ENCODE peak calls at places on chromosomes 5 and 9, in six cellular contexts. One of them, this sample, is unnamed.

GRCh38 chr5:465591-466403 is 22.8 kb downstream of the EXOC3 start:
- DNase-seq in COLO829: no peak
- DNase-seq in H7: no peak
- DNase-seq in stimulated activated CD4-positive, alpha-beta T cell treated with anti-CD3 and anti-CD28 coated beads, Interleukin-2, amount 100 ng/mL, for 48 hours: no peak
- DNase-seq in anterior cingulate cortex: no peak
- DNase-seq in naive thymus-derived CD8-positive, alpha-beta T cell: no peak
- DNase-seq in this sample: no peak

GRCh38 chr9:129458155-129458661 is 162.7 kb downstream of the C9orf50 start:
- DNase-seq in COLO829: no peak
- DNase-seq in H7: no peak
- DNase-seq in stimulated activated CD4-positive, alpha-beta T cell treated with anti-CD3 and anti-CD28 coated beads, Interleukin-2, amount 100 ng/mL, for 48 hours: no peak
- DNase-seq in anterior cingulate cortex: no peak
- DNase-seq in naive thymus-derived CD8-positive, alpha-beta T cell: peak
- DNase-seq in this sample: no peak

GRCh38 chr9:136901516-136902258 is 15.4 kb downstream of the TRAF2 start:
- DNase-seq in COLO829: peak
- DNase-seq in H7: peak
- DNase-seq in stimulated activated CD4-positive, alpha-beta T cell treated with anti-CD3 and anti-CD28 coated beads, Interleukin-2, amount 100 ng/mL, for 48 hours: peak
- DNase-seq in anterior cingulate cortex: no peak
- DNase-seq in naive thymus-derived CD8-positive, alpha-beta T cell: peak
- DNase-seq in this sample: no peak

GRCh38 chr9:133679056-133679455 is 42.9 kb downstream of the DBH start:
- DNase-seq in COLO829: no peak
- DNase-seq in H7: no peak
- DNase-seq in stimulated activated CD4-positive, alpha-beta T cell treated with anti-CD3 and anti-CD28 coated beads, Interleukin-2, amount 100 ng/mL, for 48 hours: no peak
- DNase-seq in anterior cingulate cortex: no peak
- DNase-seq in naive thymus-derived CD8-positive, alpha-beta T cell: no peak
- DNase-seq in this sample: no peak

GRCh38 chr9:137311171-137311970 is 9.3 kb upstream of the NRARP start:
- DNase-seq in COLO829: no peak
- DNase-seq in H7: peak
- DNase-seq in stimulated activated CD4-positive, alpha-beta T cell treated with anti-CD3 and anti-CD28 coated beads, Interleukin-2, amount 100 ng/mL, for 48 hours: no peak
- DNase-seq in anterior cingulate cortex: no peak
- DNase-seq in naive thymus-derived CD8-positive, alpha-beta T cell: no peak
- DNase-seq in this sample: no peak

GRCh38 chr9:128055222-128056040 is 11.7 kb downstream of the NAIF1 start:
- DNase-seq in COLO829: no peak
- DNase-seq in H7: peak
- DNase-seq in stimulated activated CD4-positive, alpha-beta T cell treated with anti-CD3 and anti-CD28 coated beads, Interleukin-2, amount 100 ng/mL, for 48 hours: no peak
- DNase-seq in anterior cingulate cortex: no peak
- DNase-seq in naive thymus-derived CD8-positive, alpha-beta T cell: no peak
- DNase-seq in this sample: no peak

GRCh38 chr5:174145821-174146220 is 100.3 kb downstream of the NSG2 start:
- DNase-seq in COLO829: no peak
- DNase-seq in H7: peak
- DNase-seq in stimulated activated CD4-positive, alpha-beta T cell treated with anti-CD3 and anti-CD28 coated beads, Interleukin-2, amount 100 ng/mL, for 48 hours: peak
- DNase-seq in anterior cingulate cortex: peak
- DNase-seq in naive thymus-derived CD8-positive, alpha-beta T cell: no peak
- DNase-seq in this sample: peak

GRCh38 chr5:55303238-55303690 is 4.2 kb downstream of the DHX29 start:
- DNase-seq in COLO829: no peak
- DNase-seq in H7: no peak
- DNase-seq in stimulated activated CD4-positive, alpha-beta T cell treated with anti-CD3 and anti-CD28 coated beads, Interleukin-2, amount 100 ng/mL, for 48 hours: no peak
- DNase-seq in anterior cingulate cortex: no peak
- DNase-seq in naive thymus-derived CD8-positive, alpha-beta T cell: no peak
- DNase-seq in this sample: no peak

GRCh38 chr9:113950195-113951031 is 74.3 kb downstream of the ZNF618 start:
- DNase-seq in COLO829: no peak
- DNase-seq in H7: no peak
- DNase-seq in stimulated activated CD4-positive, alpha-beta T cell treated with anti-CD3 and anti-CD28 coated beads, Interleukin-2, amount 100 ng/mL, for 48 hours: no peak
- DNase-seq in anterior cingulate cortex: no peak
- DNase-seq in naive thymus-derived CD8-positive, alpha-beta T cell: no peak
- DNase-seq in this sample: no peak

GRCh38 chr9:109109962-109110325 is 9.8 kb downstream of the TMEM245 start:
- DNase-seq in COLO829: no peak
- DNase-seq in H7: no peak
- DNase-seq in stimulated activated CD4-positive, alpha-beta T cell treated with anti-CD3 and anti-CD28 coated beads, Interleukin-2, amount 100 ng/mL, for 48 hours: no peak
- DNase-seq in anterior cingulate cortex: no peak
- DNase-seq in naive thymus-derived CD8-positive, alpha-beta T cell: no peak
- DNase-seq in this sample: no peak

GRCh38 chr5:115246361-115246991 is 16.2 kb downstream of the PGGT1B start:
- DNase-seq in COLO829: peak
- DNase-seq in H7: peak
- DNase-seq in stimulated activated CD4-positive, alpha-beta T cell treated with anti-CD3 and anti-CD28 coated beads, Interleukin-2, amount 100 ng/mL, for 48 hours: no peak
- DNase-seq in anterior cingulate cortex: no peak
- DNase-seq in naive thymus-derived CD8-positive, alpha-beta T cell: no peak
- DNase-seq in this sample: no peak

GRCh38 chr5:1564182-1564748 is 40.5 kb upstream of the LPCAT1 start:
- DNase-seq in COLO829: no peak
- DNase-seq in H7: peak
- DNase-seq in stimulated activated CD4-positive, alpha-beta T cell treated with anti-CD3 and anti-CD28 coated beads, Interleukin-2, amount 100 ng/mL, for 48 hours: no peak
- DNase-seq in anterior cingulate cortex: no peak
- DNase-seq in naive thymus-derived CD8-positive, alpha-beta T cell: no peak
- DNase-seq in this sample: no peak

GRCh38 chr5:138873096-138873885 is 1.8 kb downstream of the LRRTM2 start:
- DNase-seq in COLO829: peak
- DNase-seq in H7: no peak
- DNase-seq in stimulated activated CD4-positive, alpha-beta T cell treated with anti-CD3 and anti-CD28 coated beads, Interleukin-2, amount 100 ng/mL, for 48 hours: no peak
- DNase-seq in anterior cingulate cortex: no peak
- DNase-seq in naive thymus-derived CD8-positive, alpha-beta T cell: no peak
- DNase-seq in this sample: no peak

GRCh38 chr5:149537374-149537959 is 13.8 kb downstream of the CSNK1A1 start:
- DNase-seq in COLO829: no peak
- DNase-seq in H7: no peak
- DNase-seq in stimulated activated CD4-positive, alpha-beta T cell treated with anti-CD3 and anti-CD28 coated beads, Interleukin-2, amount 100 ng/mL, for 48 hours: no peak
- DNase-seq in anterior cingulate cortex: no peak
- DNase-seq in naive thymus-derived CD8-positive, alpha-beta T cell: no peak
- DNase-seq in this sample: no peak

GRCh38 chr9:104896131-104896530 is 31.8 kb downstream of the ABCA1 start:
- DNase-seq in COLO829: no peak
- DNase-seq in H7: no peak
- DNase-seq in stimulated activated CD4-positive, alpha-beta T cell treated with anti-CD3 and anti-CD28 coated beads, Interleukin-2, amount 100 ng/mL, for 48 hours: no peak
- DNase-seq in anterior cingulate cortex: no peak
- DNase-seq in naive thymus-derived CD8-positive, alpha-beta T cell: no peak
- DNase-seq in this sample: no peak

GRCh38 chr5:4625206-4625896 is 514.8 kb upstream of the ADAMTS16 start:
- DNase-seq in COLO829: no peak
- DNase-seq in H7: no peak
- DNase-seq in stimulated activated CD4-positive, alpha-beta T cell treated with anti-CD3 and anti-CD28 coated beads, Interleukin-2, amount 100 ng/mL, for 48 hours: no peak
- DNase-seq in anterior cingulate cortex: no peak
- DNase-seq in naive thymus-derived CD8-positive, alpha-beta T cell: no peak
- DNase-seq in this sample: no peak

This sample was measured in NCI-H1930.